ENCODE peak calls at places on chromosome 10, in five cellular contexts. One of them, this sample, is unnamed. For H3K27me3 and H3K4me1, the result is how much of the 10 kb centered on the place peaks cover.

GRCh38 chr10:48681749-48682148 is 2.9 kb upstream of the WDFY4 start:
- DNase-seq in IMR-90: no peak
- DNase-seq in transverse colon: no peak
- DNase-seq in PC-9: no peak
- DNase-seq in adrenal gland: no peak
- DNase-seq in this sample: no peak

GRCh38 chr10:73529089-73529832 is 33.4 kb upstream of the PPP3CB start:
- DNase-seq in IMR-90: peak
- DNase-seq in transverse colon: peak
- DNase-seq in PC-9: peak
- DNase-seq in adrenal gland: peak
- DNase-seq in this sample: peak

GRCh38 chr10:73788864-73789658 is 3.7 kb downstream of the ZSWIM8 start:
- DNase-seq in IMR-90: no peak
- DNase-seq in transverse colon: no peak
- DNase-seq in PC-9: no peak
- DNase-seq in adrenal gland: no peak
- DNase-seq in this sample: no peak

GRCh38 chr10:63573068-63573697 is 52.0 kb downstream of the REEP3 start:
- DNase-seq in IMR-90: peak
- DNase-seq in transverse colon: no peak
- DNase-seq in PC-9: no peak
- DNase-seq in adrenal gland: no peak
- DNase-seq in this sample: no peak

GRCh38 chr10:119575506-119575905 is 21.3 kb downstream of the TIAL1 start:
- DNase-seq in IMR-90: peak
- DNase-seq in transverse colon: no peak
- DNase-seq in PC-9: no peak
- DNase-seq in adrenal gland: no peak
- DNase-seq in this sample: no peak

GRCh38 chr10:132351611-132352010 is 19.6 kb downstream of the LRRC27 start:
- DNase-seq in IMR-90: no peak
- DNase-seq in transverse colon: no peak
- DNase-seq in PC-9: no peak
- DNase-seq in adrenal gland: no peak
- DNase-seq in this sample: no peak

GRCh38 chr10:91201213-91201996 is 19.1 kb upstream of the PCGF5 start:
- DNase-seq in IMR-90: no peak
- DNase-seq in transverse colon: no peak
- DNase-seq in PC-9: no peak
- DNase-seq in adrenal gland: no peak
- DNase-seq in this sample: no peak

GRCh38 chr10:3482200-3482993 is 302.6 kb downstream of the KLF6 start:
- DNase-seq in IMR-90: peak
- DNase-seq in transverse colon: peak
- DNase-seq in PC-9: peak
- DNase-seq in adrenal gland: peak
- DNase-seq in this sample: peak

GRCh38 chr10:25707976-25708671 is 225.9 kb upstream of the MYO3A start:
- DNase-seq in IMR-90: no peak
- DNase-seq in transverse colon: no peak
- DNase-seq in PC-9: no peak
- DNase-seq in adrenal gland: no peak
- DNase-seq in this sample: no peak

GRCh38 chr10:5996696-5997095 is 19.4 kb upstream of the IL15RA start:
- DNase-seq in IMR-90: no peak
- DNase-seq in transverse colon: no peak
- DNase-seq in PC-9: no peak
- DNase-seq in adrenal gland: no peak
- DNase-seq in this sample: no peak

GRCh38 chr10:79229081-79229541 is 118.2 kb upstream of the PPIF start:
- DNase-seq in IMR-90: no peak
- DNase-seq in transverse colon: no peak
- DNase-seq in PC-9: no peak
- DNase-seq in adrenal gland: no peak
- DNase-seq in this sample: no peak

GRCh38 chr10:25339966-25340365 is 165.2 kb downstream of the GPR158 start:
- DNase-seq in IMR-90: no peak
- DNase-seq in transverse colon: no peak
- DNase-seq in PC-9: no peak
- DNase-seq in adrenal gland: no peak
- DNase-seq in this sample: no peak

GRCh38 chr10:98131615-98132014 is 2.8 kb upstream of the R3HCC1L start:
- DNase-seq in IMR-90: no peak
- DNase-seq in transverse colon: no peak
- DNase-seq in PC-9: no peak
- DNase-seq in adrenal gland: no peak
- DNase-seq in this sample: no peak

GRCh38 chr10:76303682-76304316 is 872.4 kb downstream of the LRMDA start:
- DNase-seq in IMR-90: peak
- DNase-seq in transverse colon: peak
- DNase-seq in PC-9: peak
- DNase-seq in adrenal gland: peak
- DNase-seq in this sample: no peak

GRCh38 chr10:92291921-92292860 is 1.2 kb downstream of the MARCHF5 start:
- DNase-seq in IMR-90: peak
- DNase-seq in transverse colon: peak
- DNase-seq in PC-9: peak
- DNase-seq in adrenal gland: peak
- DNase-seq in this sample: peak

GRCh38 chr10:116111483-116112095 is 161.4 kb downstream of the GFRA1 start:
- DNase-seq in IMR-90: no peak
- DNase-seq in transverse colon: no peak
- DNase-seq in PC-9: no peak
- DNase-seq in adrenal gland: no peak
- DNase-seq in this sample: peak

GRCh38 chr10:94036664-94037033 is 42.9 kb downstream of the PLCE1 start:
- DNase-seq in IMR-90: no peak
- DNase-seq in transverse colon: no peak
- DNase-seq in PC-9: no peak
- DNase-seq in adrenal gland: no peak
- DNase-seq in this sample: no peak

GRCh38 chr10:11881477-11882417 is 58.6 kb downstream of the PROSER2 start:
- DNase-seq in IMR-90: peak
- DNase-seq in transverse colon: peak
- DNase-seq in PC-9: peak
- DNase-seq in adrenal gland: no peak
- DNase-seq in this sample: no peak

GRCh38 chr10:19848226-19848950 is 32.2 kb downstream of the PLXDC2 start:
- DNase-seq in IMR-90: no peak
- DNase-seq in transverse colon: no peak
- DNase-seq in PC-9: no peak
- DNase-seq in adrenal gland: no peak
- DNase-seq in this sample: no peak

GRCh38 chr10:12194752-12195271 is 879 bp downstream of the NUDT5 start:
- DNase-seq in IMR-90: peak
- DNase-seq in transverse colon: peak
- DNase-seq in PC-9: peak
- DNase-seq in adrenal gland: peak
- DNase-seq in this sample: peak

GRCh38 chr10:97607076-97607635 is 17.6 kb downstream of the C10orf62 start:
- DNase-seq in IMR-90: no peak
- DNase-seq in transverse colon: no peak
- DNase-seq in PC-9: no peak
- DNase-seq in adrenal gland: no peak
- DNase-seq in this sample: no peak

GRCh38 chr10:121615862-121616261 is 17.6 kb upstream of the FGFR2 start:
- DNase-seq in IMR-90: no peak
- DNase-seq in transverse colon: no peak
- DNase-seq in PC-9: no peak
- DNase-seq in adrenal gland: no peak
- DNase-seq in this sample: no peak

GRCh38 chr10:113493195-113493594 is 59.7 kb upstream of the HABP2 start:
- DNase-seq in IMR-90: peak
- DNase-seq in transverse colon: no peak
- DNase-seq in PC-9: no peak
- DNase-seq in adrenal gland: no peak
- DNase-seq in this sample: no peak

GRCh38 chr10:50421026-50421719 is 169.9 kb upstream of the ASAH2 start:
- DNase-seq in IMR-90: peak
- DNase-seq in transverse colon: peak
- DNase-seq in PC-9: peak
- DNase-seq in adrenal gland: peak
- DNase-seq in this sample: no peak

GRCh38 chr10:80413152-80413996 is 5.0 kb downstream of the PRXL2A start:
- DNase-seq in IMR-90: peak
- DNase-seq in transverse colon: no peak
- DNase-seq in PC-9: peak
- DNase-seq in adrenal gland: no peak
- DNase-seq in this sample: peak

GRCh38 chr10:14560794-14561765 is 213.6 kb downstream of the FAM107B start:
- DNase-seq in IMR-90: no peak
- DNase-seq in transverse colon: no peak
- DNase-seq in PC-9: peak
- DNase-seq in adrenal gland: no peak
- DNase-seq in this sample: no peak

GRCh38 chr10:51389415-51390342 is 309.7 kb downstream of the CSTF2T start:
- DNase-seq in IMR-90: peak
- DNase-seq in transverse colon: peak
- DNase-seq in PC-9: peak
- DNase-seq in adrenal gland: no peak
- DNase-seq in this sample: peak

GRCh38 chr10:1416456-1417037 is 320.8 kb downstream of the ADARB2 start:
- DNase-seq in IMR-90: no peak
- DNase-seq in transverse colon: no peak
- DNase-seq in PC-9: no peak
- DNase-seq in adrenal gland: no peak
- DNase-seq in this sample: no peak

GRCh38 chr10:91422915-91423314 is 12.8 kb downstream of the HECTD2 start:
- DNase-seq in IMR-90: no peak
- DNase-seq in transverse colon: no peak
- DNase-seq in PC-9: no peak
- DNase-seq in adrenal gland: no peak
- DNase-seq in this sample: no peak

GRCh38 chr10:78777466-78778256 is 291.1 kb upstream of the ZMIZ1 start:
- DNase-seq in IMR-90: peak
- DNase-seq in transverse colon: peak
- DNase-seq in PC-9: no peak
- DNase-seq in adrenal gland: no peak
- DNase-seq in this sample: peak

GRCh38 chr10:94630017-94630688 is 53.4 kb upstream of the CYP2C18 start:
- DNase-seq in IMR-90: peak
- DNase-seq in transverse colon: no peak
- DNase-seq in PC-9: no peak
- DNase-seq in adrenal gland: no peak
- DNase-seq in this sample: no peak

GRCh38 chr10:55024718-55025117 is 223.7 kb upstream of the PCDH15 start:
- DNase-seq in IMR-90: no peak
- DNase-seq in transverse colon: no peak
- DNase-seq in PC-9: no peak
- DNase-seq in adrenal gland: peak
- DNase-seq in this sample: no peak

GRCh38 chr10:57849726-57850357 is 417.9 kb downstream of the IPMK start:
- DNase-seq in IMR-90: peak
- DNase-seq in transverse colon: no peak
- DNase-seq in PC-9: no peak
- DNase-seq in adrenal gland: no peak
- DNase-seq in this sample: no peak

DNA sequence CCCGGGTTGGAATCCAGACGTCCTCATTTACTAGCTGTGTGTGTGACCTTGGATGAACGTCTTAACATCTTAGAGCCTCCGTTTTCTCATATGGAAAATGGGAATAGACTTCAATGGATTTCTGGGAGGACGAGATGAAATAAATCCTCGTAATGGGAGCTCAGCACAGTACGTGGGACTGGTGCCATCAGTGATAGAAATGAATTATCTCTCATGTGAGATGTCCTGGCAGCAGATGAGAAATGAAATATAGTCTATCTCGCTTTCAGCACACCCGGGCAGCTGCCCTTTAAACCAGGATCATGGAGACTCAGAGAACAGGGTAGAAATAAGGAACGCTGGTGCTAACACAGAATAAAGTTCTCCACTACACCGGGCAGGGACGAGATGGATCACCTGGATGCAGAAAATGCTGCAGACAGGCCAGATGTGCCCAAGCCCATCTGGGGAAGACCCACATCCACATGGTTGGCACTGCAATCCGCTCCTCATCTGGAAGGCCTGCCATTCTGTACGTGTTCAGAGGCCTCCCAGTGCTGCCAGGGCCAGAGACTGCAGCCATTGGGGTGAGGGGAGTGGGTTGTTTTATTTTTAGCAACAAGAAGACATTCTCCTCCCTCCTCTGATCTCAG is 11.1 kb upstream of the EMX2 start:
- DNase-seq in IMR-90: no peak
- DNase-seq in transverse colon: no peak
- DNase-seq in PC-9: no peak
- DNase-seq in adrenal gland: no peak
- DNase-seq in this sample: no peak
- H3K27me3 ChIP-seq in IMR-90: half or more
- H3K27me3 ChIP-seq in transverse colon: half or more
- H3K27me3 ChIP-seq in PC-9: under half
- H3K27me3 ChIP-seq in adrenal gland: half or more
- H3K27me3 ChIP-seq in this sample: under half

DNA sequence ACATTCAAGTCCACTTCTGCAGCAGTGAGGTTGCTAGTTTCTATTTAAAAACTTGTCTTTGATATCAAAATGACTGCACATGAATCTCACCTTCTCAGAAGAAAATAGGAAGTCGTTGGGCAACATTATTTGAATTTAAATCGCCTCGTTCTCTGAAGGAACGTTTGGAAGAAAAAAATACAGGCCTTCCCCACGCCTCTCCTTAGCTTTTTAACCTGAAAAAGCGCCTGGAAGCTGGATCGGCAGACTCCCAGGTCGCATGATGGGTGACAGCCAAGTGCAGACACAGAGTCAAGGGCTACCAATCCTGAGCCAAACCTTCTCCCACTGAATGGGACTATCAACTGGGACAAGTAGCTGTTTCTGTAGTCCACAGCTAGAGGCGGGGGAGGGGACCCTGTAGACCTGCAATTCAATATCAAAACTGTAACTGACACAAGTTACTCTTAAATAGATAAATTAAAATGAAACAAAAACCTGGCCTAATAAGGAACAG is 2.2 kb downstream of the FAM53B start:
- DNase-seq in IMR-90: no peak
- DNase-seq in transverse colon: peak
- DNase-seq in PC-9: no peak
- DNase-seq in adrenal gland: peak
- DNase-seq in this sample: no peak
- H3K4me1 ChIP-seq in IMR-90: under half
- H3K4me1 ChIP-seq in transverse colon: half or more
- H3K4me1 ChIP-seq in PC-9: under half
- H3K4me1 ChIP-seq in adrenal gland: half or more
- H3K4me1 ChIP-seq in this sample: under half

GRCh38 chr10:129785536-129785981 is 178.5 kb downstream of the EBF3 start:
- DNase-seq in IMR-90: no peak
- DNase-seq in transverse colon: no peak
- DNase-seq in PC-9: no peak
- DNase-seq in adrenal gland: no peak
- DNase-seq in this sample: no peak
- H3K27me3 ChIP-seq in IMR-90: under half
- H3K27me3 ChIP-seq in transverse colon: under half
- H3K27me3 ChIP-seq in PC-9: under half
- H3K27me3 ChIP-seq in adrenal gland: under half
- H3K27me3 ChIP-seq in this sample: under half

DNA sequence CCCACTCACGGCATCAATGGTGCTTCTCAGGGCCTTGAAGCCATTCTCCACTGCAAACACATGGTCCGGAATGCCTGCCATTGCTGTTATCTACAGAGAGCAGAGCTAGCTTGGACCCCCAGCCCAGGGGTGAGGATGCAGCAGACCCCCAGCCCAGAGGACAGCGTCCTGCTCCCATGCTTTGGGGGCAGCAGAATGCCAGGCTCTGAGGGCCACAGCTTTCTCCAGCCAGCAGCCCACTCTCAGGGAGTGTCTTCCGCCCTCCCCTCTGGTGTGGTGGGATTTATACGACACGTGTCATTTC is 48.1 kb upstream of the MSMB start:
- DNase-seq in IMR-90: no peak
- DNase-seq in transverse colon: no peak
- DNase-seq in PC-9: no peak
- DNase-seq in adrenal gland: no peak
- DNase-seq in this sample: no peak
- H3K4me1 ChIP-seq in IMR-90: under half
- H3K4me1 ChIP-seq in transverse colon: under half
- H3K4me1 ChIP-seq in PC-9: under half
- H3K4me1 ChIP-seq in adrenal gland: under half
- H3K4me1 ChIP-seq in this sample: under half

This sample was measured in SJSA1.